ENCODE peak calls at places on chromosomes 12 and 14, in five cellular contexts. H, J, S, A and U are unnamed samples.

GRCh38 chr12:6452908-6453630 is 1.2 kb downstream of the TAPBPL start:
- DNase-seq in A (peak; percentile 63), S (no peak), H (no peak), J (no peak), U (no peak)

GRCh38 chr12:49198431-49199155 is 9.7 kb upstream of the TUBA1A start:
- DNase-seq in H (no peak), J (no peak), A (peak; percentile 55), S (no peak), U (no peak)

GRCh38 chr12:128976120-128976519 is 122.8 kb downstream of the GLT1D1 start:
- DNase-seq in A (no peak), S (no peak), J (no peak), H (no peak), U (no peak)

GRCh38 chr14:101721951-101722661 is 39.4 kb upstream of the PPP2R5C start:
- DNase-seq in A (peak; percentile 73), H (peak; percentile 53), J (peak; percentile 90), S (no peak), U (peak; percentile 77)

GRCh38 chr12:46963977-46964376 is 115.4 kb upstream of the PCED1B start:
- DNase-seq in S (no peak), A (no peak), H (no peak), J (no peak), U (no peak)

GRCh38 chr14:53218161-53218560 is 65.0 kb upstream of the DDHD1 start:
- DNase-seq in H (no peak), J (no peak), S (no peak), A (no peak), U (no peak)

GRCh38 chr12:95117178-95117599 is 43.8 kb upstream of the NR2C1 start:
- DNase-seq in H (no peak), S (peak; percentile 64), J (peak; percentile 54), A (peak; percentile 85), U (peak; percentile 50)

GRCh38 chr14:91778217-91778616 is 46.3 kb upstream of the CATSPERB start:
- DNase-seq in J (no peak), H (no peak), S (no peak), A (no peak), U (no peak)

GRCh38 chr12:31466768-31467167 is 124.2 kb downstream of the DENND5B start:
- DNase-seq in H (no peak), S (no peak), A (no peak), J (no peak), U (no peak)

GRCh38 chr12:57887631-57888406 is 41.3 kb upstream of the CTDSP2 start:
- DNase-seq in J (no peak), S (no peak), H (no peak), A (peak; percentile 93), U (no peak)

GRCh38 chr12:57888407-57889157 is 42.1 kb upstream of the CTDSP2 start:
- DNase-seq in S (no peak), A (peak; percentile 85), J (no peak), H (peak; percentile 56), U (no peak)

GRCh38 chr12:57889541-57889989 is 43.0 kb upstream of the CTDSP2 start:
- DNase-seq in H (peak; percentile 84), S (no peak), J (no peak), A (peak; percentile 95), U (no peak)

GRCh38 chr12:57885207-57885606 is 38.7 kb upstream of the CTDSP2 start:
- DNase-seq in A (no peak), J (no peak), H (no peak), S (no peak), U (no peak)

DNA sequence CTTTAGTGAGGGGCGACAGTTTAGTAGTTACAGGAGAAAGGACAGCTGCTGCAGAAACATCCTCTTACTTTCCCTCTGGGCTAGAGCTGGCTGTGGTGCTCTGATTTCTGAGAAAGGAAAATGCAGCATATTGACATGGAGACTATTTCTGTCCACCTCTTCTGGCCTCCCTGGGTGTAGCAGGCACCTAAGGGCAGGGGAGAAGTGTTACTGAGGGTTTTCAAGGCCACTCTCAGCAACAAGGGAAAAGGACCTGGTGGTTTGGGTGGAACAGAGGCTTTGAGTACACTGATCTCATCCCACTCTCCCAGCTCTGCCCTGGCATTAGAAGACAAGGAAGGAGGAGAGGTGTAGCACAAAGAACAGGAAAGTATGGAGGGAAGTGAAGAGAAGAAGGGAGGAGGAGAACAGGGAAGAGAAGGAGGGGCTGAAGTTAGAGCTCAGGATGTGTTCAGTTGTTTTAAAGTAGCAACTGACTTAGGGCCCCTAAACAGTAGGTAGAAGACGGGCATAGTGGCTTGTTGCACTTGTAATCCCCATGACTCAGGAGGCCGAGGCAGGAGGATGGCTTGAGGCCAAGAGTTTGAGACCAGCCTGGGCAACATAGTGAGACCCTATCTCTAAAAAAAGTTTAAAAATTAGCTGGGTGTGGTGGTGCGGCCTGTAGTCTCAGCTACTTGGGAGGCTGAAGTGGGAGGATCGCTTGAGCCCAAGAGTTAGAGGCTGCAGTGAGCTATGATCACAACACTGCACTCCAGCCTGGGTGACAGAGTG is 40.2 kb upstream of the CTDSP2 start:
- DNase-seq in H (no peak), A (no peak), S (no peak), J (no peak), U (no peak)
- H3K4me1 ChIP-seq in H (peaks cover 42% of the 10 kb centered on the region), A (peaks cover 29% of the 10 kb centered on the region), S (peaks cover 29% of the 10 kb centered on the region), J (peaks cover 11% of the 10 kb centered on the region), U (peaks cover 17% of the 10 kb centered on the region)

DNA sequence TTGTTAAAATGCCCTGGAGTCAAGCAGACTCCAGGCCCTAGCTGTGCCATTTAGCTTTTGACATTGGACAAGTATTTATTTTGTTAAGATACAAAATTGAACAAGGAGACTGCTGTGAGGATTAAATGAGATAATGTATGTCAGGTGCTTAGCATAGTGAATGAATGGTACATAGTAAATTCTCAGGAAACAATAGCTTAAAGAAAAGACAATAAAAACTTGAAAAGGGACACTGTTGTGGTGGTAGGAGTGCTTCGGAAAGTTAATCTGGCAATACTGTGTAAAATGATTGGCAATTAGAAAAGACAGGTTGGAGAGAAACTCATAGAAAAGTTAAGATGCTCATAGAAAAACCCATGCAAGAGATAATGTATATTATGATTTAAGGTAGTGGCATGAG is 19.7 kb downstream of the PALS1 start:
- DNase-seq in A (no peak), J (no peak), H (no peak), S (no peak), U (no peak)
- H3K27me3 ChIP-seq in A (no peaks in the 10 kb centered on the region), J (no peaks in the 10 kb centered on the region), H (no peaks in the 10 kb centered on the region), S (no peaks in the 10 kb centered on the region), U (no peaks in the 10 kb centered on the region)

GRCh38 chr12:75720807-75721206 is 209.4 kb upstream of the KRR1 start:
- DNase-seq in A (no peak), H (no peak), J (no peak), S (no peak), U (no peak)
- H3K4me1 ChIP-seq in A (peaks cover 4% of the 10 kb centered on the region), H (peaks cover 25% of the 10 kb centered on the region), J (peaks cover 7% of the 10 kb centered on the region), S (peaks cover 93% of the 10 kb centered on the region), U (no peaks in the 10 kb centered on the region)

DNA sequence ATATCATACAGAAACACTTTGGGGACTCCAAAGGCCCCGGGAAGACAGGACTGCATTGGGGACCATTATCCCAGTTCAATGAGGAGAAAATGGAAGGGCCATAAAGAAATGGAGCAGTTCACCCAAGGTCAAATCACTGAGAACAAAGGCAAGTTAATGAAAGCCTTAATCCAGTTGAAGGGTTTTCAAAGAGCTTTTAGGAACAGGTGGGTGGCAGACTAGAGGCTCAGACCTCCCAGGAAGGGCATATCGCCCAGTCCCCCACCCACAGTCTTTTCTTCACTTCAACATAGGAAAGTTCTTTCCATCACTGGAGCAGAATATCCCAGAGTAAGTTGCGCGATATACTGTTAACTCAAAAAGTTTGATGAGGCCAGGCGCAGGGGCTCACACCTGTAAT is 136.1 kb upstream of the CCND2 start:
- DNase-seq in A (no peak), S (no peak), H (no peak), J (no peak), U (no peak)
- H3K27me3 ChIP-seq in A (no peaks in the 10 kb centered on the region), S (peaks cover 15% of the 10 kb centered on the region), H (no peaks in the 10 kb centered on the region), J (no peaks in the 10 kb centered on the region), U (no peaks in the 10 kb centered on the region)

DNA sequence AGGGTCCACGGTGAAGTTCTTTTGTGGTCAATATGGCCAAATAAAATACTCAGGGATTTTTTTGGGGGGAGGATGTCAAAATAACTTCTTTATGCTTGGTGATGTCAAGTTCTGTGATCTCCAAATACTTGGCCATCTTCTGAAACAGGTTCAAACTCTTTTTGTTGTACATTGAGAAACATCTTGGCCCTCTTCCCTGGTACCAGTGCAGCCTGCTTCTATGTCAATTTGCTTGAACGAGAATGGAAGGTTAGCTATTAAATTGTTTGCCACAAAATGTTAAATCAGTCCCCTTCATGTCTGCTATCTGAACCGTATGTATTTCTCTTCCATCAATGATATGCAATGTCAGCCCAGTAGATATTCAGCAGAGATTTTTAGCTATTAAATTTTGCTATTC is 6.1 kb upstream of the CRADD start:
- DNase-seq in H (no peak), J (no peak), A (no peak), S (no peak), U (no peak)
- H3K4me1 ChIP-seq in H (peaks cover 3% of the 10 kb centered on the region), J (no peaks in the 10 kb centered on the region), A (no peaks in the 10 kb centered on the region), S (no peaks in the 10 kb centered on the region), U (no peaks in the 10 kb centered on the region)